ENCODE peak calls at places on chromosomes 12 and 14, in five cellular contexts. Z is upper lobe of right lung, I is mucosa of descending colon, P is GM12865, E is OCI-LY7. G is an unnamed sample.

GRCh38 chr14:73503648-73504047 is 12.9 kb downstream of the RIOX1 start:
- DNase-seq in Z (no peak), E (peak; percentile 25), P (no peak), I (no peak), G (peak; percentile 22)

GRCh38 chr12:112850343-112850742 is 56.4 kb upstream of the OAS1 start:
- DNase-seq in I (no peak), P (no peak), Z (no peak), E (no peak), G (no peak)

GRCh38 chr12:104579716-104580495 is 123.2 kb downstream of the CHST11 start:
- DNase-seq in Z (no peak), P (peak; percentile 58), E (no peak), I (no peak), G (no peak)

GRCh38 chr12:93025145-93026103 is 96.3 kb upstream of the EEA1 start:
- DNase-seq in Z (no peak), E (peak; percentile 40), P (peak; percentile 83), I (no peak), G (no peak)

GRCh38 chr14:35331605-35332516 is 39.7 kb downstream of the PSMA6 start:
- DNase-seq in I (peak; percentile 81), E (no peak), Z (peak; percentile 82), P (peak; percentile 71), G (no peak)

GRCh38 chr12:12081836-12082497 is 11.2 kb downstream of the BCL2L14 start:
- DNase-seq in I (peak; percentile 83), P (peak; percentile 48), E (peak; percentile 48), Z (no peak), G (no peak)

GRCh38 chr14:71346685-71347084 is 439.4 kb downstream of the PCNX1 start:
- DNase-seq in I (no peak), P (peak; percentile 65), Z (no peak), E (no peak), G (no peak)

GRCh38 chr14:104817930-104818713 is 17.2 kb downstream of the ZBTB42 start:
- DNase-seq in Z (no peak), E (no peak), I (no peak), P (no peak), G (no peak)

GRCh38 chr14:94474581-94475031 is 1.4 kb downstream of the SERPINA9 start:
- DNase-seq in E (no peak), I (no peak), P (no peak), Z (no peak), G (no peak)

GRCh38 chr14:102486513-102487203 is 22.9 kb downstream of the ANKRD9 start:
- DNase-seq in P (no peak), E (no peak), Z (peak; percentile 51), I (peak; percentile 10), G (no peak)

GRCh38 chr12:113238309-113238708 is 17.0 kb downstream of the TPCN1 start:
- DNase-seq in I (no peak), E (no peak), P (no peak), Z (no peak), G (no peak)

GRCh38 chr12:50825372-50825838 is 17.3 kb upstream of the TMPRSS12 start:
- DNase-seq in P (peak; percentile 67), E (peak; percentile 76), Z (no peak), I (no peak), G (no peak)

GRCh38 chr12:63353559-63353958 is 202.6 kb upstream of the AVPR1A start:
- DNase-seq in E (no peak), I (no peak), P (no peak), Z (no peak), G (no peak)

GRCh38 chr14:56044196-56044595 is 74.0 kb upstream of the PELI2 start:
- DNase-seq in Z (no peak), I (no peak), P (no peak), E (no peak), G (no peak)

GRCh38 chr14:50828738-50829471 is 2.1 kb downstream of the NIN start:
- DNase-seq in E (no peak), Z (no peak), P (no peak), I (no peak), G (no peak)
- TF ChIP-seq CTCF in E (peak; percentile 49), Z (no peak), P (no peak), I (no peak), G (peak; percentile 13)

GRCh38 chr14:25526290-25526689 is 476.3 kb upstream of the STXBP6 start:
- DNase-seq in Z (no peak), E (no peak), P (no peak), I (no peak), G (no peak)
- TF ChIP-seq CTCF in Z (no peak), E (no peak), P (no peak), I (no peak), G (no peak)

DNA sequence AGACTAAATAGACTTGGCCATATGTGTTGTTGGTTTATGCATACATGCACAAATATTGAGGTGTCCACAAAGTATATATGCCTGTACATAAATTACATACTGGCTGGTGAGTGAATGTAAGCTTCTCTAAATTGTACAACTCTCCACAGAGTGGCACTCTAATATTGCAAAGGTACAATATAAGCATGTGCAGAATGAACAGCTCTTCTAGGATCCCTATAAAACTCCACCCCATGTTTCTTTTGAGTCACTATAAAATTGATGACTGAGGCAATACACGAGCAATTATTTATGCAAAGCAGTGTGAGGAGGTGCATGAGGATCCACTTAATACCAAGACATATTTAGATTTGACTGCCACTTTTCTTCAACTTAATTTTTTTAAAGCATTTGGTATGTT is 172.2 kb downstream of the NAV3 start:
- DNase-seq in Z (no peak), I (no peak), P (no peak), E (peak; percentile 17), G (no peak)
- TF ChIP-seq CTCF in Z (no peak), I (no peak), P (no peak), E (peak; percentile 55), G (no peak)

GRCh38 chr14:31505411-31505810 is 17.6 kb upstream of the GPR33 start:
- DNase-seq in P (no peak), E (no peak), Z (no peak), I (no peak), G (no peak)

GRCh38 chr14:31508140-31508539 is 20.3 kb upstream of the GPR33 start:
- DNase-seq in P (no peak), Z (no peak), E (no peak), I (no peak), G (no peak)

GRCh38 chr14:31510855-31511254 is 23.0 kb upstream of the GPR33 start:
- DNase-seq in Z (no peak), I (no peak), E (no peak), P (no peak), G (no peak)

GRCh38 chr14:31510222-31510621 is 22.4 kb upstream of the GPR33 start:
- DNase-seq in Z (no peak), E (peak; percentile 39), P (peak; percentile 6), I (no peak), G (no peak)
- TF ChIP-seq CTCF in Z (peak; percentile 65), E (peak; percentile 87), P (peak; percentile 25), I (peak; percentile 12), G (peak; percentile 71)

GRCh38 chr14:68896132-68896531 is 83.0 kb downstream of the ACTN1 start:
- DNase-seq in E (peak; percentile 14), I (no peak), P (peak; percentile 18), Z (no peak), G (no peak)
- TF ChIP-seq CTCF in E (peak; percentile 77), I (no peak), P (peak; percentile 43), Z (no peak), G (no peak)